ENCODE peak calls at places on chromosomes 7 and 10, in six cellular contexts. Q is prostate gland, O is H9, N is testis, R is tibial artery, A is suprapubic skin. P is an unnamed sample.

GRCh38 chr7:114460021-114460420 is 45.4 kb downstream of the FOXP2 start:
- DNase-seq in Q (no peak), O (no peak), N (no peak), R (no peak), A (no peak), P (no peak)

GRCh38 chr7:91266067-91266930 is 2.1 kb downstream of the FZD1 start:
- DNase-seq in Q (peak; percentile 45), O (peak; percentile 43), N (no peak), R (peak; percentile 83), A (peak; percentile 68), P (no peak)

GRCh38 chr7:22860784-22861482 is 38.3 kb upstream of the TOMM7 start:
- DNase-seq in Q (no peak), O (no peak), N (peak; percentile 34), R (no peak), A (no peak), P (no peak)

GRCh38 chr10:14879055-14879800 is 562 bp downstream of the SUV39H2 start:
- DNase-seq in Q (peak; percentile 15), O (no peak), N (peak; percentile 35), R (no peak), A (peak; percentile 64), P (no peak)

GRCh38 chr10:11176746-11177145 is 159.1 kb downstream of the CELF2 start:
- DNase-seq in Q (no peak), O (no peak), N (no peak), R (no peak), A (no peak), P (no peak)

GRCh38 chr10:113538131-113538530 is 14.7 kb upstream of the HABP2 start:
- DNase-seq in Q (no peak), O (no peak), N (no peak), R (no peak), A (no peak), P (no peak)

GRCh38 chr10:50447691-50448090 is 176.1 kb downstream of the SGMS1 start:
- DNase-seq in Q (no peak), O (no peak), N (no peak), R (no peak), A (no peak), P (no peak)

GRCh38 chr7:118350260-118350659 is 125.8 kb downstream of the ANKRD7 start:
- DNase-seq in Q (no peak), O (no peak), N (no peak), R (no peak), A (no peak), P (no peak)

GRCh38 chr10:45464958-45465567 is 91.0 kb downstream of the ALOX5 start:
- DNase-seq in Q (peak; percentile 65), O (peak; percentile 68), N (peak; percentile 79), R (peak; percentile 79), A (no peak), P (peak; percentile 83)

GRCh38 chr10:122181055-122181732 is 89.9 kb upstream of the BTBD16 start:
- DNase-seq in Q (no peak), O (no peak), N (no peak), R (no peak), A (no peak), P (no peak)

GRCh38 chr7:142407939-142408573 is 150.2 kb upstream of the PRSS58 start:
- DNase-seq in Q (no peak), O (no peak), N (no peak), R (no peak), A (no peak), P (no peak)

GRCh38 chr7:123783820-123784219 is 35.0 kb upstream of the WASL start:
- DNase-seq in Q (no peak), O (no peak), N (no peak), R (no peak), A (no peak), P (no peak)

GRCh38 chr10:116444527-116445142 is 17.0 kb downstream of the PNLIPRP3 start:
- DNase-seq in Q (no peak), O (peak; percentile 36), N (peak; percentile 64), R (no peak), A (no peak), P (no peak)

GRCh38 chr7:7799138-7799537 is 80.7 kb upstream of the RPA3 start:
- DNase-seq in Q (no peak), O (no peak), N (no peak), R (no peak), A (no peak), P (no peak)

GRCh38 chr10:4984971-4985594 is 18.6 kb downstream of the AKR1C2 start:
- DNase-seq in Q (no peak), O (no peak), N (no peak), R (no peak), A (no peak), P (peak; percentile 16)

GRCh38 chr10:44399478-44400451 is 14.9 kb upstream of the CXCL12 start:
- DNase-seq in Q (no peak), O (no peak), N (no peak), R (no peak), A (no peak), P (no peak)

GRCh38 chr7:81075150-81075549 is 156.3 kb upstream of the SEMA3C start:
- DNase-seq in Q (no peak), O (no peak), N (no peak), R (no peak), A (no peak), P (no peak)

GRCh38 chr7:117283371-117283770 is 39.5 kb downstream of the WNT2 start:
- DNase-seq in Q (no peak), O (no peak), N (no peak), R (no peak), A (no peak), P (no peak)

GRCh38 chr10:28788252-28788651 is 110.9 kb downstream of the BAMBI start:
- DNase-seq in Q (no peak), O (no peak), N (no peak), R (no peak), A (no peak), P (no peak)

GRCh38 chr7:154994996-154995395 is 7.9 kb downstream of the PAXIP1 start:
- DNase-seq in Q (no peak), O (no peak), N (no peak), R (no peak), A (no peak), P (no peak)

GRCh38 chr7:1887251-1887650 is 217.2 kb downstream of the ELFN1 start:
- DNase-seq in Q (no peak), O (no peak), N (no peak), R (no peak), A (no peak), P (no peak)

GRCh38 chr7:94396606-94397005 is 1.9 kb downstream of the COL1A2 start:
- DNase-seq in Q (no peak), O (no peak), N (no peak), R (no peak), A (no peak), P (no peak)

GRCh38 chr7:75716992-75717626 is 21.6 kb downstream of the HIP1 start:
- DNase-seq in Q (no peak), O (no peak), N (no peak), R (no peak), A (peak; percentile 20), P (no peak)

GRCh38 chr7:111735661-111736323 is 173.5 kb upstream of the IMMP2L start:
- DNase-seq in Q (peak; percentile 46), O (peak; percentile 51), N (peak; percentile 84), R (no peak), A (no peak), P (no peak)

GRCh38 chr10:125742465-125742864 is 23.0 kb downstream of the EDRF1 start:
- DNase-seq in Q (no peak), O (no peak), N (no peak), R (no peak), A (no peak), P (no peak)

DNA sequence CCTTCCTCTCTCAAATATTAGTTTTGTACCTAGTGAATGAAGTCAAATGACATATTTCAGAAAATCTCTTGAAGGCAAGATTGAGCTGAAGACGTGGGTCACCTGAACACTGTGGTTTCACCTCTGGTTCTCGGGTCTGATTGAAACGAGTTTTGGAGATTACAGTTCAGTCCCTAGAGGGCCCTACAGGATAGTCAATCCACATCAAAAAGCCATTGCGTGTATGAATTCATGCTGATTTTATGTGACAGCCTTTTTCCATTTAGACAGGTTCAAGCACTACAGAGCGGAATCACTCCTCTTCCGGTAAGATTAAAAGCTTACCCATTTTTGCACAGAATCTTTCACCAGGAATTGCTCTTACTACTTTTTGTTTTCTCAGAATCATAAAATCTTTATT is 62.2 kb downstream of the VIM start:
- DNase-seq in Q (peak; percentile 47), O (no peak), N (no peak), R (no peak), A (no peak), P (no peak)
- TF ChIP-seq CTCF in Q (peak; percentile 44), O (peak; percentile 59), N (no peak), R (no peak), A (no peak), P (no peak)

DNA sequence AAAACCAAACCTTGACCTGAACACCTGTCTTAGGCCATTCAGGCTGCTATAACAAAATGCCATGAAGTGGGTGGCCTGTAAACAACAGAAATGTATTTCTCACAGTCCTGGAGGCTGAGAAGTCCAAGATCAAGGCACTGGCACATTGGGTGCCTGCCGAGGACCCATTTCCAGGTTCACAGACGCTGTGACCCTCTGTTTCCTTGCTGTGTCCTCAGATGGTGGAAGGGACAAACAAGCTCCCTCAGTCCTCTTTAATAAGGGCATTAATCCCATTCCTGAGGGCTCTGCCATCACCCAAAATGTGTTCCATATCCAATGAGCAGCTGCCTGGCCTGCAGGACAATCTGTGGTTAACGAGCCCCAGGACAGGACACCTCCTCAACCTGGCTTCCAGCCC is 67.6 kb downstream of the ITGB1 start:
- DNase-seq in Q (no peak), O (no peak), N (no peak), R (no peak), A (no peak), P (no peak)
- H3K9me3 ChIP-seq in Q (no peaks in the 10 kb centered on the region), O (no peaks in the 10 kb centered on the region), N (no peaks in the 10 kb centered on the region), R (no peaks in the 10 kb centered on the region), A (no peaks in the 10 kb centered on the region), P (no peaks in the 10 kb centered on the region)

DNA sequence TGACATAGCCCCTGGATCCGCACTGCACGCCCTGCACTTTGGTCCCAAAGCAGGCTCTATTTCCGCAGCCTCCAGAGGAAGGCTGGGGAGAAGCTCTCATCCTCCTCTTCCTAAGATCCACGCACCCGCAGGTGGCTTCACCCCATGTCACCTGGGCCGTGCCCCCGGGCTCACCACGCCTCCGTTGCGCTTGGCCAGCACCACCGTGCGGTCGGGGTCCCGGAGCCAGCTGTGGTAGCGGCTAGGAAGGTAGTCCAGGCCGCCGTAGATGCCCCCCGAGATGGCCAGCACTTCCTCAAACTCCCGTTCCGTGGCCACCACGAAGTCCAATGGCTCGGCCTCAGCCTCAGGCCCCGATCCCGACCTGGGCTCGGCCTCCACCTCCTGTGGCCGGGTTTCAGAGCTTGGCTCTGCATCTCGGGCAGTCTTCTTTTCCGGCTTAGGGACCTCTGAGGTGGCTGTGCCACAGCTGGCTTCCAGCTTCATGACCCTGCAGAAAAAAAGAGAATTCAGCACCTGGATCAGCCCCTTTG is 5.7 kb downstream of the NAT16 start:
- DNase-seq in Q (no peak), O (peak; percentile 66), N (no peak), R (no peak), A (no peak), P (no peak)
- H3K4me1 ChIP-seq in Q (peaks cover 5% of the 10 kb centered on the region), O (peaks cover 3% of the 10 kb centered on the region), N (peaks cover 23% of the 10 kb centered on the region), R (peaks cover 4% of the 10 kb centered on the region), A (peaks cover 55% of the 10 kb centered on the region), P (no peaks in the 10 kb centered on the region)

DNA sequence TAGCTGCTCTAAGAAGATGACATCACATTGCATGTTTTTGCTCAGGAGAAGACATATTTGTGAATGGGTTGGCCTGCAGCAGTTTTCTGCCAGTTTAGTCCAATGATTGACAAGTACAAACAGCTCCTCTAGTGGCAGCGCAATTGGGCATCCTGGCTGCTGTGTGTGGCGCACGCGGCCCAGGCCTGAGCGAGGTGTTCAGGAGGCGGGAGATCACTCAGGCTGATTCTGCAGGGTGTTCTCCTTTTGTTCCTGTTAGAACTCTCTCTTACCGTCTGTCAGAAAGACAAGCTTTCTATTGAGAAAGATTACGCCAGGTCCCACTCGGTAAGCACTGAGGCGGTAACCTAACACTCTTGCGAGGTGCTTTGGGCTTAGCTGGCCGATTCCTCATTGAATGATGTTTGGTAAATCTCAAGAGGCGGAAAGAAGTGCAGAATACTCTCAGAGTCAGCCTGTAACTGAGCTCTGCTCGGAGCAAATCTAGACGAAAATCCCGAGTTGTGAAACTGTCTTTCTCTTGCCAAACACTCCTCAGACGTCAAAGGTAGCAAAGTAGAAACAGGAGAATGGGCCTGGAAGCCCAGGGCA is 219.2 kb upstream of the BMPER start:
- DNase-seq in Q (no peak), O (peak; percentile 54), N (no peak), R (no peak), A (no peak), P (no peak)
- TF ChIP-seq CTCF in Q (no peak), O (peak; percentile 52), N (no peak), R (no peak), A (no peak), P (no peak)

P was measured in right lobe of liver.